ENCODE peak calls at places on chromosomes 1 and 21, in four cellular contexts. M is CD4-positive, CD25-positive, alpha-beta regulatory T cell; K is osteoblast; T is breast epithelium. R is an unnamed sample.

GRCh38 chr1:228867951-228868730 is 132.9 kb downstream of the RHOU start:
- DNase-seq in M (no peak), K (no peak), T (no peak), R (no peak)

GRCh38 chr1:206511362-206512064 is 4.2 kb downstream of the RASSF5 start:
- DNase-seq in M (no peak), K (no peak), T (no peak), R (no peak)

GRCh38 chr1:170800243-170800642 is 135.1 kb upstream of the MROH9 start:
- DNase-seq in M (no peak), K (peak; percentile 23), T (no peak), R (no peak)

GRCh38 chr1:179034720-179035119 is 9.0 kb downstream of the FAM20B start:
- DNase-seq in M (no peak), K (no peak), T (no peak), R (no peak)

GRCh38 chr1:235640580-235640979 is 9.0 kb downstream of the GNG4 start:
- DNase-seq in M (no peak), K (no peak), T (no peak), R (no peak)

GRCh38 chr1:33060579-33061083 is 20.3 kb upstream of the AZIN2 start:
- DNase-seq in M (no peak), K (peak; percentile 95), T (peak; percentile 83), R (peak; percentile 34)

GRCh38 chr1:39663559-39663958 is 8.3 kb downstream of the NT5C1A start:
- DNase-seq in M (no peak), K (no peak), T (no peak), R (no peak)

GRCh38 chr1:158285756-158286241 is 3.9 kb upstream of the CD1C start:
- DNase-seq in M (no peak), K (no peak), T (peak; percentile 27), R (peak; percentile 51)

GRCh38 chr1:198088360-198089071 is 68.3 kb upstream of the NEK7 start:
- DNase-seq in M (peak; percentile 38), K (peak; percentile 57), T (no peak), R (peak; percentile 59)

GRCh38 chr1:173481195-173481772 is 4.1 kb downstream of the PRDX6 start:
- DNase-seq in M (no peak), K (no peak), T (no peak), R (no peak)

GRCh38 chr21:33894736-33895288 is 20.8 kb downstream of the ATP5PO start:
- DNase-seq in M (peak; percentile 43), K (peak; percentile 96), T (peak; percentile 35), R (peak; percentile 66)

GRCh38 chr1:211752951-211753486 is 77.5 kb downstream of the LPGAT1 start:
- DNase-seq in M (no peak), K (no peak), T (no peak), R (no peak)

GRCh38 chr1:61210435-61211012 is 128.2 kb downstream of the NFIA start:
- DNase-seq in M (peak; percentile 3), K (no peak), T (no peak), R (no peak)

GRCh38 chr21:45317401-45318145 is 29.9 kb upstream of the POFUT2 start:
- DNase-seq in M (no peak), K (peak; percentile 96), T (no peak), R (no peak)

GRCh38 chr1:4743978-4744750 is 89.8 kb downstream of the AJAP1 start:
- DNase-seq in M (no peak), K (peak; percentile 75), T (no peak), R (no peak)

GRCh38 chr1:197285526-197286217 is 17.6 kb downstream of the CRB1 start:
- DNase-seq in M (no peak), K (no peak), T (no peak), R (no peak)

GRCh38 chr1:206898089-206898908 is 1.1 kb downstream of the IL24 start:
- DNase-seq in M (no peak), K (peak; percentile 91), T (no peak), R (no peak)

GRCh38 chr1:60463146-60463545 is 389.6 kb upstream of the C1orf87 start:
- DNase-seq in M (no peak), K (no peak), T (no peak), R (no peak)

GRCh38 chr1:240285541-240285940 is 193.9 kb downstream of the FMN2 start:
- DNase-seq in M (no peak), K (peak; percentile 57), T (no peak), R (no peak)

GRCh38 chr1:159827102-159827490 is 423 bp downstream of the SLAMF8 start:
- DNase-seq in M (no peak), K (no peak), T (no peak), R (no peak)

GRCh38 chr1:25431495-25432363 is 1.0 kb downstream of the MACO1 start:
- DNase-seq in M (no peak), K (peak; percentile 79), T (no peak), R (peak; percentile 31)

GRCh38 chr21:43903451-43904091 is 38.5 kb downstream of the AGPAT3 start:
- DNase-seq in M (no peak), K (peak; percentile 36), T (no peak), R (peak; percentile 71)

GRCh38 chr1:147821883-147822282 is 61.5 kb upstream of the GJA5 start:
- DNase-seq in M (no peak), K (no peak), T (peak; percentile 17), R (peak; percentile 39)

DNA sequence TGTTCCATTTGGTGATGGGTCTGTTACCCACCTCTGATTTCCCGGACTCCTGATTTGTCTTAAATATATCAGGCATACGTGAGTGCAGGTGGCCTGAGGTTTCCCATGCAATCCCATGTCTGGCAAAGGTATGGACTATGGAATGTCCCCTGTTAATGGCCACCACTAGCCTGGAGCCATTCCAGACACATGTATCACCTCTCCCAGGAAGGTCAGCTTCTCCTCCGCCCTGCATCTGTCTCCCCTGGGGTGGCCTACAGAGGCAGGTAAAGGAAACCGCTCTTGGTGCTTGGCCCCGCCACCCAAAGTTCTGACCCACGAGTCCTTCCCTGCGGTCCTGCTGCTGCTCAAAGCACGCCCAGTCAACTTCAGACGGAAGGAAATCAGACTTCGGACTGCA is 105.7 kb downstream of the PCP4 start:
- DNase-seq in M (no peak), K (no peak), T (no peak), R (no peak)
- H3K27ac ChIP-seq in M (no peak overlapping the region), K (no peak overlapping the region), T (no peak overlapping the region), R (no peak overlapping the region)

DNA sequence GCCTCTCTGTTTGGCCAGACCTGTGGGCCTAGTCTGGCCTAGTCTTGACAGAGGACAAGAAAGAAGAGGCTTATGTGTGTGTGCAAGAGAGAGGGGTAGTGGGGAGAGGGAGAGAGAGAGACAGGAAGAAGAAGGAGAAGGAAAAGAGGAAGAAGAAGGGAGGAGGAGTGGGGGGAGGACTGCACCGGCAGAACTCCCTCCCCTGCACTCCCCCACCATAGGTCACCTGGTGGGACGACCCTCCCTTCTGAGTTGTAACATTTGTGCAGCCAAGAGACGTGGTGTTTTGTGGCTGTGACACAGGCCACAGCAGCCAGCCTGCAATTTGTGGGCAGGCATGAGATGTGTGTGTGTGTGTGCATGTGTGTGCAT is 4.3 kb downstream of the INAVA start:
- DNase-seq in M (no peak), K (no peak), T (no peak), R (no peak)
- H3K27ac ChIP-seq in M (no peak overlapping the region), K (no peak overlapping the region), T (no peak overlapping the region), R (no peak overlapping the region)

DNA sequence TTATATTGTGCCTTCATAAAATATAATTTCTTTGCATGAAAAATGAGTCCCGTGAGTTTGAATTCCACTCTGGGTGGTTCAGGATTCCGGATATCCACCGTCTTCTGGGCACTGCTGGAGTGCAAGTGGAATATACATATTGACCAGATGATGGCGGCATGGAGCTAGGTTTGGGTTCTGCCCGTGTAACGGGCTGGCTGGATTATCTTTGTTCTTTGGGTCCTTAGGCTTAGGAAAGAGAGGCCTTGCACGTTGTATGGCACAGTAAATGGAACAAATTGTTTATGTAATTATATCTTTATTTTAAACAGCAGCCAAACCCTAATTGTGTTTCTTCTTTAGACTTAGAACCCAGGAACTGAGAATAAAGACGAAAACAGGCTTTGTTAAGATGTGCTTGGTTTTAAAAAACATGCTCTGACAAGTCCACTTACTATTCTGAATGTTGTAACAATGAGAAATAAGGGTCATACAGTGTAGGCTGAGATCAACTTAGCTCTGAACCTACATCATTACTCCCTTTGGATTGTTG is 13.5 kb upstream of the ACBD6 start:
- DNase-seq in M (peak; percentile 63), K (peak; percentile 94), T (peak; percentile 63), R (peak; percentile 75)
- H3K27ac ChIP-seq in M (no peak overlapping the region), K (peak overlapping the region; percentile 58), T (no peak overlapping the region), R (no peak overlapping the region)

GRCh38 chr1:24071941-24072340 is 40.0 kb downstream of the MYOM3 start:
- DNase-seq in M (no peak), K (no peak), T (no peak), R (no peak)

GRCh38 chr1:24069817-24070216 is 42.1 kb downstream of the MYOM3 start:
- DNase-seq in M (no peak), K (no peak), T (no peak), R (no peak)

GRCh38 chr1:24074196-24074595 is 37.7 kb downstream of the MYOM3 start:
- DNase-seq in M (no peak), K (no peak), T (no peak), R (no peak)

GRCh38 chr1:24067978-24068377 is 44.0 kb downstream of the MYOM3 start:
- DNase-seq in M (no peak), K (no peak), T (no peak), R (no peak)

GRCh38 chr1:24070821-24071393 is 41.0 kb downstream of the MYOM3 start:
- DNase-seq in M (peak; percentile 58), K (peak; percentile 97), T (peak; percentile 75), R (peak; percentile 82)
- H3K27ac ChIP-seq in M (no peak overlapping the region), K (no peak overlapping the region), T (no peak overlapping the region), R (no peak overlapping the region)

R was measured in lung.